ENCODE peak calls at places on chromosomes 13 and 19, in four cellular contexts. A is tibial nerve, F is stomach, E is lower leg skin. J is an unnamed sample.

GRCh38 chr19:39474139-39474620 is 6.5 kb upstream of the TIMM50 start:
- DNase-seq in F (peak; percentile 52), A (peak; percentile 46), E (peak; percentile 90), J (peak; percentile 58)

GRCh38 chr13:79354285-79354684 is 51.8 kb downstream of the RBM26 start:
- DNase-seq in E (no peak), F (no peak), A (no peak), J (peak; percentile 55)

GRCh38 chr19:658916-659839 is 3.8 kb downstream of the RNF126 start:
- DNase-seq in E (no peak), A (no peak), F (peak; percentile 39), J (no peak)

GRCh38 chr13:90084684-90085290 is 1262.7 kb upstream of the MIR17HG start:
- DNase-seq in E (no peak), F (no peak), A (no peak), J (no peak)

GRCh38 chr19:48962029-48962848 is 2.9 kb upstream of the FTL start:
- DNase-seq in E (peak; percentile 92), F (peak; percentile 79), A (peak; percentile 44), J (peak; percentile 78)

GRCh38 chr19:14090509-14091085 is at the start of gene SAMD1:
- DNase-seq in E (peak; percentile 98), F (peak; percentile 93), A (peak; percentile 86), J (peak; percentile 95)

GRCh38 chr13:21015284-21015683 is 46.1 kb downstream of the LATS2 start:
- DNase-seq in F (no peak), A (no peak), E (peak; percentile 8), J (no peak)

GRCh38 chr19:34276614-34277013 is 22.3 kb downstream of the GARRE1 start:
- DNase-seq in F (no peak), A (no peak), E (no peak), J (peak; percentile 35)

GRCh38 chr13:70253834-70254233 is 145.6 kb upstream of the KLHL1 start:
- DNase-seq in E (no peak), A (no peak), F (no peak), J (no peak)

GRCh38 chr13:65768545-65768944 is 1461.6 kb downstream of the PCDH9 start:
- DNase-seq in F (no peak), E (no peak), A (no peak), J (no peak)

GRCh38 chr13:45280751-45281634 is 60.0 kb downstream of the TPT1 start:
- DNase-seq in A (peak; percentile 64), E (peak; percentile 87), F (peak; percentile 73), J (peak; percentile 82)

GRCh38 chr19:19120308-19121156 is 17.7 kb downstream of the TMEM161A start:
- DNase-seq in E (no peak), A (peak; percentile 46), F (peak; percentile 68), J (no peak)

GRCh38 chr13:23963947-23964346 is 66.6 kb upstream of the C1QTNF9B start:
- DNase-seq in A (no peak), F (no peak), E (no peak), J (no peak)

GRCh38 chr13:40777166-40777956 is 6.4 kb upstream of the MRPS31 start:
- DNase-seq in A (peak; percentile 64), E (no peak), F (no peak), J (peak; percentile 58)

GRCh38 chr13:22110368-22110767 is 439.5 kb downstream of the FGF9 start:
- DNase-seq in F (no peak), E (no peak), A (no peak), J (no peak)

GRCh38 chr19:36032251-36033104 is at the start of gene CLIP3:
- DNase-seq in E (peak; percentile 90), A (peak; percentile 34), F (no peak), J (peak; percentile 14)

GRCh38 chr13:51838235-51838846 is 6.6 kb downstream of the TMEM272 start:
- DNase-seq in F (no peak), E (no peak), A (no peak), J (no peak)

GRCh38 chr13:103542648-103543047 is 476.4 kb upstream of the SLC10A2 start:
- DNase-seq in A (no peak), E (no peak), F (no peak), J (no peak)

GRCh38 chr13:103537616-103538015 is 471.4 kb upstream of the SLC10A2 start:
- DNase-seq in A (no peak), E (no peak), F (no peak), J (no peak)

GRCh38 chr13:103539721-103540120 is 473.5 kb upstream of the SLC10A2 start:
- DNase-seq in F (no peak), E (no peak), A (no peak), J (no peak)

GRCh38 chr13:103540394-103540793 is 474.2 kb upstream of the SLC10A2 start:
- DNase-seq in E (no peak), F (no peak), A (no peak), J (no peak)

GRCh38 chr13:103539265-103539664 is 473.0 kb upstream of the SLC10A2 start:
- DNase-seq in E (no peak), A (no peak), F (no peak), J (peak; percentile 4)
- H3K4me3 ChIP-seq in E (no peak overlapping the region), A (no peak overlapping the region), F (no peak overlapping the region), J (no peak overlapping the region)

GRCh38 chr13:112901951-112902651 is 66.9 kb upstream of the MCF2L start:
- DNase-seq in E (peak; percentile 74), F (peak; percentile 41), A (no peak), J (peak; percentile 92)
- TF ChIP-seq POLR2A in E (no peak), F (no peak), A (no peak), J (peak; percentile 70)

GRCh38 chr13:112071011-112071901 is 4.3 kb downstream of the SOX1 start:
- DNase-seq in E (no peak), F (no peak), A (no peak), J (no peak)
- H3K4me3 ChIP-seq in E (no peak overlapping the region), F (no peak overlapping the region), A (no peak overlapping the region), J (no peak overlapping the region)

DNA sequence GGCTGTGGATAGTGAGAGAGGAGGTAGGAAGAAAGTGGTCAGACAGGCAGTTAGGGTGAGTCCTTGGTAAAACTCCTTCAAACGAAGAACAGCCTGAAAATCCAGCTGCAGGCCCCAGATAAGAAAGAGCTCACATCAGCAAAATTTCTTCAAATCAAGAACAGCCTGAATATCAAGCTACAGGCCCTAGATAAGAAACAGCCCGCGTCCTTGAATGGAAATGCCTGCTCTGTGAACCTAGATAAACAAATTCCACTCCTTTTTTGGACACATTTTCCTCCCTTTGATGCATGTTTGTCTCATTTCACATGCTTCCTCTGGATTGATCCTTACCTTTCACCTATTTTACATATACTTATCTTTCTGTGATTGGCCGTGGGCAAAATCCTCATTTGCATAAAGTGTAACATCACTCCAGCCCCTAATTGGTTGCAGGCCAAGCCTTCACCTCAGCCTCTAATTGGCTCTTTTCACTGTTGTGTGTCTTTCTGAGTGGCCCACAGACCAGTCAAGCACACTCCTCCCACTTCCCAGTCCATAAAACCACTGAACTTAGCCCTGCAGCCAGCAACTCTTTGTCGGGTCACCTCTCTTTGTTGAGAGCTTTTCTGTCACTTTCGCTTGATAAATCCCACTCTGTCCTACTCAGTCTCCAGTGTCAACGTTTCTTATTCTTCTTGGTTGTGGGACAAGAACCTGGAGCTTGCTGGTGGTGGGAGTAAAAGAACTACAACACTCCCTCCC is 6.0 kb upstream of the SULT2A1 start:
- DNase-seq in E (peak; percentile 36), A (no peak), F (peak; percentile 41), J (no peak)
- TF ChIP-seq POLR2A in E (no peak), A (no peak), F (no peak), J (no peak)

DNA sequence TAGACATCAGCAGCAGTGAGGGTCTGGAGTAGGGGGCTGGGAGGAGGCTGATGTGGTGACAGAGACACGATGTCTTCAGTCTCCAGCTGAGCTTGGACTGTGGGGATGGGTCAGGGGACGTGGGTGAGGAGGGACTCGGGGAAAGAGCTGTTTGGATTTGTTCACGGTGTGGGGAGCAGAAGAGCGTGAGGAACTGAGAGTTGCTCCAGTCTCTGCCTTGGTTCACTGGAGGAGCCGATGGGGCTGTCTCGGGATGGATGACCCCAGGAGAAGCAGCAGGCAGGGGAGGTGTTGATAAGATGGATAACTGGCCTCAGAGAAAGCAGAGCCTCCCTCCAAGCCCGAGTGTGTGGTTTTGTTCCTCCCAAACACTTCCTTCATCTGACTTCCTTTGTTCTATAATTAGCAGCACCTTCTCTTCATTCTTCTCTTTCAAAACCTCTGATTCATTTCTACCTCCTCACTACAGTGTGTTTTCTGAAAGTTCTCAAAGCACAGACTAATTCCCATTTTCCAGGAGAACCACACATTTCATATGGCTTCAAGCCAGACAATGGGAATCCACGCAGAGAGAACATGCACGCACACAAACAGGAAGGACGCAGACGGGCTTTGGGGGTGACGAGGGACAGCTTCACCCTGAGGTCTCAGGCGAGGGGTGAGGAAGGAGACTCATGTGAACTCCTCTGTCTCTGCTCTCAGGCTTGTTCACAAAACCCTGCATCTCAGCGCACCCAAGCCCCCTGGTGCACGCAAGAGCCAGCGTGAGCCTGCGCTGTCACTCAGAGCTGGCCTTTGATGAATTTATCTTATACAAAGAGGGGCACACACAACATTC is 18.6 kb downstream of the LAIR2 start:
- DNase-seq in E (no peak), A (no peak), F (no peak), J (no peak)
- H3K4me3 ChIP-seq in E (no peak overlapping the region), A (no peak overlapping the region), F (no peak overlapping the region), J (no peak overlapping the region)

DNA sequence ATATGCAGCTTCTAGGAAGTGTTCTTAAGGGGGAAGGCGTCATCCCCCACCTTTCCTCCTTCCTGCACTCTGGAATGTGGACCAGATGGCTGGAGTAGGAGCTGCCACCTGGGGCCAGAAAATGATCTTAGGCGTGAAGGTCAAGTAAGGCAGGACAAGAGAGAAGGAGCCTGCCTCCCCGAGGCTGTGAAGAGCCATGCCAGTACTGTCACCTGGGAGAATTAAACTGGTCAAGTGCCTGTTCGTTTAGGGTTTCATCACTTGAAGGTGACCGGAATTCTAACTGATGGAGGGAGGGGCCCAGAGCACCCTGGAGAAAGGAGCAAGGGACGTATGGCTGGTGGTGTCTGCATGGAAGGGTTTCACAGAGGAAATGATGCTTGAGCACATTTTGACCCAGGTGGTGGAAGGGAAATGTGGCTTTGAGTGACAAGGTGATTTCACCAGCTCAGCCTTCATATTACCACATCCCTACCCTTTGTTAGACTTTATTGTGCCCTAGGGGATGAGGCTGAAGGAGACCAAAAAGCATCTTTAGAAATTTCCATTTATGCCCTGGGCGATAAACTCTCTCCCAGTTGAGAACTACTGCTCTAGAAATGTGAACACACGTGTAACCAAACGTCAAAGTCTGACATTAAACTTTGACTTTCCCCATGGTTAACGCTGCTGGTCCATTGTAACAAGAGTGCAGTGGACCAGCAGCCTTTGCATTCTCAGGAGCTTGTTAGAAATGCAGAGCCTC is 37.5 kb downstream of the PPP2R1A start:
- DNase-seq in E (peak; percentile 54), F (no peak), A (no peak), J (no peak)
- TF ChIP-seq POLR2A in E (no peak), F (no peak), A (no peak), J (no peak)

GRCh38 chr13:30745917-30746686 is 10.8 kb downstream of the ALOX5AP start:
- DNase-seq in E (no peak), A (no peak), F (no peak), J (no peak)
- H3K4me3 ChIP-seq in E (no peak overlapping the region), A (no peak overlapping the region), F (no peak overlapping the region), J (no peak overlapping the region)

GRCh38 chr19:16520074-16520973 is 21.9 kb downstream of the CHERP start:
- DNase-seq in F (no peak), E (no peak), A (no peak), J (no peak)
- TF ChIP-seq POLR2A in F (no peak), E (no peak), A (no peak), J (no peak)

J was measured in thyroid gland.